ENCODE peak calls at places on chromosomes 5 and 9, in nine cellular contexts. T is heart left ventricle, D is prostate gland, K is esophagus squamous epithelium, G is neural progenitor cell, E is GM23338, M is right lobe of liver, V is uterus, J is IMR-90. Z is an unnamed sample. For H3K27me3, the result is how much of the 10 kb centered on the place peaks cover.

GRCh38 chr9:88835038-88835466 is 156.2 kb upstream of the S1PR3 start:
- DNase-seq in J (peak), G (no peak), M (no peak), E (no peak), K (no peak), T (no peak), V (no peak), D (no peak), Z (no peak)

GRCh38 chr5:445591-445990 is 2.6 kb downstream of the EXOC3 start:
- DNase-seq in D (no peak), J (no peak), G (no peak), M (no peak), K (no peak), E (no peak), T (no peak), V (no peak), Z (peak)

GRCh38 chr9:89528131-89528530 is 30.2 kb upstream of the SEMA4D start:
- DNase-seq in E (no peak), J (no peak), G (no peak), D (no peak), M (no peak), V (no peak), K (no peak), T (no peak), Z (no peak)

GRCh38 chr5:37086466-37087178 is 162.6 kb downstream of the CPLANE1 start:
- DNase-seq in T (no peak), M (peak), E (peak), D (peak), K (no peak), V (no peak), J (peak), G (no peak), Z (no peak)

GRCh38 chr9:83708515-83709158 is 879 bp upstream of the UBQLN1 start:
- DNase-seq in D (peak), T (peak), E (peak), V (peak), G (peak), K (peak), M (peak), J (peak), Z (peak)

GRCh38 chr5:149419532-149420485 is 40.7 kb upstream of the IL17B start:
- DNase-seq in V (peak), M (no peak), K (no peak), E (no peak), D (no peak), J (no peak), G (no peak), T (peak), Z (no peak)

GRCh38 chr5:143922718-143923117 is 110.8 kb downstream of the HMHB1 start:
- DNase-seq in G (no peak), V (no peak), D (no peak), J (peak), K (no peak), T (no peak), M (no peak), E (no peak), Z (no peak)

GRCh38 chr5:71697967-71698366 is 21.1 kb upstream of the CARTPT start:
- DNase-seq in E (peak), M (no peak), J (no peak), T (peak), D (no peak), K (no peak), V (no peak), G (peak), Z (no peak)

GRCh38 chr9:114047717-114048116 is 30.4 kb downstream of the AMBP start:
- DNase-seq in E (peak), V (no peak), J (no peak), M (no peak), T (no peak), K (no peak), G (peak), D (no peak), Z (peak)

GRCh38 chr9:98329281-98329680 is 73.8 kb upstream of the TBC1D2 start:
- DNase-seq in E (no peak), K (no peak), T (no peak), M (no peak), J (no peak), D (no peak), V (no peak), G (no peak), Z (no peak)

GRCh38 chr5:153209016-153209415 is 281.5 kb upstream of the GRIA1 start:
- DNase-seq in T (no peak), M (no peak), D (no peak), V (no peak), K (no peak), G (no peak), J (no peak), E (no peak), Z (no peak)

GRCh38 chr9:23288545-23288944 is 537.5 kb downstream of the ELAVL2 start:
- DNase-seq in M (no peak), J (no peak), V (no peak), E (no peak), D (no peak), K (no peak), G (no peak), T (no peak), Z (no peak)

GRCh38 chr9:88915916-88916315 is 75.4 kb upstream of the S1PR3 start:
- DNase-seq in D (no peak), M (no peak), J (no peak), E (no peak), V (no peak), T (no peak), G (no peak), K (no peak), Z (no peak)

GRCh38 chr5:62980884-62981283 is 402.3 kb downstream of the LRRC70 start:
- DNase-seq in E (no peak), K (no peak), M (no peak), D (no peak), T (no peak), G (no peak), J (no peak), V (no peak), Z (no peak)

GRCh38 chr9:129630967-129631672 is 5.2 kb downstream of the NTMT1 start:
- DNase-seq in E (no peak), M (no peak), G (no peak), V (no peak), J (peak), D (no peak), K (no peak), T (no peak), Z (no peak)

GRCh38 chr5:158326241-158326640 is 467.3 kb upstream of the CLINT1 start:
- DNase-seq in V (no peak), T (no peak), J (no peak), E (peak), K (no peak), M (no peak), G (peak), D (no peak), Z (no peak)

GRCh38 chr9:14782652-14783051 is 60.1 kb upstream of the CER1 start:
- DNase-seq in V (no peak), G (no peak), M (no peak), D (no peak), J (no peak), T (no peak), K (no peak), E (no peak), Z (no peak)

GRCh38 chr5:37840036-37840909 is at the start of gene GDNF:
- DNase-seq in T (no peak), K (no peak), E (peak), J (peak), V (peak), D (no peak), M (peak), G (peak), Z (peak)

GRCh38 chr5:74945561-74946165 is 79.5 kb upstream of the FAM169A start:
- DNase-seq in K (no peak), M (no peak), T (no peak), D (no peak), G (no peak), V (no peak), E (no peak), J (no peak), Z (no peak)

GRCh38 chr9:3954228-3954949 is 345.5 kb downstream of the GLIS3 start:
- DNase-seq in J (no peak), E (peak), M (no peak), T (no peak), G (peak), V (no peak), D (no peak), K (no peak), Z (no peak)

GRCh38 chr5:52868417-52868816 is 80.7 kb downstream of the ITGA1 start:
- DNase-seq in M (no peak), T (no peak), E (no peak), G (no peak), J (no peak), V (no peak), D (no peak), K (no peak), Z (no peak)

GRCh38 chr9:36716496-36716895 is 143.8 kb downstream of the MELK start:
- DNase-seq in K (no peak), T (no peak), G (no peak), D (no peak), M (no peak), E (no peak), V (no peak), J (peak), Z (no peak)

GRCh38 chr9:98375138-98375726 is 119.8 kb upstream of the TBC1D2 start:
- DNase-seq in V (no peak), K (no peak), G (no peak), E (no peak), M (no peak), J (peak), T (no peak), D (no peak), Z (no peak)

GRCh38 chr5:35029333-35029732 is 18.4 kb downstream of the AGXT2 start:
- DNase-seq in V (no peak), J (peak), T (no peak), G (no peak), D (no peak), K (no peak), E (no peak), M (no peak), Z (no peak)

GRCh38 chr5:151950681-151951080 is 26.0 kb upstream of the GLRA1 start:
- DNase-seq in J (no peak), K (no peak), D (no peak), M (no peak), E (no peak), T (no peak), V (no peak), G (no peak), Z (no peak)

GRCh38 chr5:65186646-65187227 is 295.0 kb downstream of the ADAMTS6 start:
- DNase-seq in J (no peak), M (no peak), G (no peak), E (no peak), V (no peak), D (no peak), T (no peak), K (no peak), Z (no peak)

GRCh38 chr5:5591567-5591966 is 169.1 kb downstream of the ICE1 start:
- DNase-seq in J (no peak), D (no peak), G (peak), V (no peak), T (no peak), E (no peak), K (no peak), M (no peak), Z (no peak)

GRCh38 chr5:9557696-9558095 is 11.8 kb upstream of the SEMA5A start:
- DNase-seq in V (no peak), M (no peak), E (no peak), D (no peak), T (no peak), J (peak), K (no peak), G (no peak), Z (no peak)

GRCh38 chr9:70589571-70590263 is 175.3 kb upstream of the KLF9 start:
- DNase-seq in K (no peak), D (no peak), E (no peak), J (peak), M (no peak), T (peak), V (peak), G (no peak), Z (no peak)

GRCh38 chr5:95794070-95794516 is 28.4 kb downstream of the GLRX start:
- DNase-seq in K (no peak), M (no peak), E (no peak), G (no peak), D (no peak), V (no peak), J (peak), T (no peak), Z (no peak)

GRCh38 chr5:100424787-100425186 is 110.4 kb upstream of the FAM174A start:
- DNase-seq in K (no peak), E (peak), M (no peak), J (no peak), V (no peak), G (no peak), T (no peak), D (no peak), Z (no peak)

GRCh38 chr9:35653611-35654010 is 2.9 kb upstream of the SIT1 start:
- DNase-seq in T (no peak), V (peak), D (no peak), E (no peak), G (no peak), J (no peak), K (no peak), M (no peak), Z (no peak)

GRCh38 chr9:98869866-98870265 is 62.4 kb downstream of the GALNT12 start:
- DNase-seq in D (no peak), V (no peak), J (no peak), G (no peak), T (no peak), E (no peak), K (no peak), M (no peak), Z (no peak)

GRCh38 chr9:126057036-126057435 is 269.6 kb upstream of the MVB12B start:
- DNase-seq in V (no peak), M (no peak), G (no peak), K (no peak), E (no peak), D (no peak), J (no peak), T (no peak), Z (no peak)

GRCh38 chr5:142446131-142446959 is 121.5 kb upstream of the SPRY4 start:
- DNase-seq in T (no peak), V (no peak), J (peak), K (no peak), M (no peak), E (no peak), D (no peak), G (no peak), Z (no peak)

GRCh38 chr9:137501457-137501856 is 42.3 kb upstream of the NSMF start:
- DNase-seq in D (no peak), E (no peak), G (no peak), V (no peak), K (no peak), M (no peak), T (no peak), J (no peak), Z (no peak)

GRCh38 chr9:137499858-137500661 is 40.9 kb upstream of the NSMF start:
- DNase-seq in K (no peak), J (no peak), M (no peak), T (no peak), V (no peak), E (no peak), D (no peak), G (no peak), Z (no peak)

GRCh38 chr9:137504432-137504777 is 45.3 kb upstream of the NSMF start:
- DNase-seq in K (no peak), T (no peak), J (no peak), E (no peak), D (no peak), G (no peak), M (no peak), V (no peak), Z (no peak)

GRCh38 chr9:137500666-137501397 is 41.7 kb upstream of the NSMF start:
- DNase-seq in T (no peak), J (no peak), V (no peak), K (no peak), E (no peak), G (no peak), M (no peak), D (no peak), Z (no peak)

DNA sequence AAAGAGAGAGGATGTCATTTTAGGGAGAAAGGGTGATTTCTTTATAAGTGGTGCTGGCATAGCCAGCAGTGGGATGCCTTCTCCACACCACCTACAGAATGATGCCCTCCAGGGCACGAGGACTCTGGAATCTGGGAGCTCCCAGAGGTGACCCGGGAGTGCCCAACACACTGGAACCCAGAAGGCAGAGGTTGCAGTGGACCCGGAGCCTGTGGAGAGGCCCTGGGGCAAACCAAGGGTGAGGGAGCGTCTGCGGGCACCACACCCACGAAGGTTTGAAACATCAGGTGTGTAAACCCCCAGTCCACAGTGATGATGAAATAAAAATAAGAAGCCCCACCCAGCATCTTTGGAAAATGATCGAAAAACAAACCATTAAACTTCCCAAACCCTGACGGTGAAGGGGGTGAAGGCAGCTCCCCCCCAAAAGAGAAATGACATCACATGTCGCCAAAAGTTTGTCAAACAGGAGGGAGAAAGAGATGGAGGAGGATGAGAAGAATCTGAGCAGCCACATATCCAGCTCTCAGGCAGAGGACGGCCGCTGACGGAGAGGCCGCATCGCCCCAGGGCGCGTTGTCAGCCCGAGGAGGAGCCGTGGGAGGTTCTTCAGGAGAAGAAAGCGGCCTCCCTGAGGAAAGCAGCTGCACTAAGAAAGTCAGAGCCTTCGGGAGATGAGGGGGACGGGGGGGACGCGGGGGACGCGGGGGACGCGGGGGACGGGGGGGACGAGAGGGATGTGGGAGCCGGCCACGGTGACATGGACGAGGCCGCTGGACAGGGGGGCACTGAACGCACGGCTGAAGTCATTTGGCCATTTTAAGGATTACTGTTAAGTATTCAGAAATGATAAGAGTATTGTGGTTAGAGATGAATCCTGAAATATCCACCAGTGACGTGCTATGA is 43.1 kb upstream of the NSMF start:
- DNase-seq in E (no peak), T (no peak), J (no peak), K (no peak), M (no peak), D (no peak), V (no peak), G (peak), Z (no peak)
- TF ChIP-seq CTCF in E (no peak), T (no peak), J (no peak), K (no peak), M (no peak), D (no peak), V (no peak), G (no peak), Z (no peak)

GRCh38 chr9:21265421-21266189 is 25.8 kb upstream of the IFNA14 start:
- DNase-seq in K (no peak), J (no peak), E (peak), G (no peak), T (no peak), V (no peak), D (peak), M (no peak), Z (no peak)
- H3K27me3 ChIP-seq in K (under half), J (under half), E (half or more), G (half or more), T (under half), V (under half), D (under half), M (under half), Z (under half)

DNA sequence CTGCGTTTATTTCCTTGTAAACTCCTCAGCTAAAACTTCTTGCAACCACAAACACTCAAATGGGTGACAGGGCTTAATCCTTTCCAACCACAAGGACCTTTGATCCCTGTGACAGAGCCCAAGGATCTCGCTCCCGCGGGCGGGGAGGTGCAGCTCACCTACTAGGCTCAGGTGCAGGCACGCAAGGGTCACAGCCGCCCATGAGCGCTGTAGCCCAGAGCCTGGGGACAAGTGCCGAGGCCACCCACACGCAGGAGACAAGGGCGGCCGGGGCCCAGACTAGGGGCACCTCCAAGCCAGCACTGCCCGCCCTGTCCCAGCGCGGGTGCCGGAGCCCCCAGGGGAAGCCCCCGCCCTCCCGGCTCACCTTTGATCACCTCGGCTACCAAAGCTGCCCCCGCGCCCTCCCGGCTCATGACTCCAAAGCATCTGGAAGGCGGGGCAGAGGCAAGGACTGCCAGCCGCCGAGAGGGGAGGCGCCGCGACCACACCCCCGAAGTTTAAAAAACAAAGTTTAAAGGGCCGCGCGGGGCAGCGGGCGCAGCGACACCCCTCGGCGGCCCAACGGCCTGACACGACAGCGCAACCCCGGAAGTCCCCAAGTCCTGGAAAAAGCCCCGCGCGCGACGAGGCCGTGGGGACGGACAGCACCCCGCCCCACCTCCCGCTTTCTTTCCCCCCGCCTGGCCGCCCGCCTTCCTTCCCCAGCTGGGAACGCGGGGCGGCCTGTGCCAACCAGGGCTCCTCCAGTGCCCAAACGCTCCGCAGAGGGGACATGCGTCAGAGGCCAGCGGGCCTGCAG is 53.0 kb downstream of the CDC14B start:
- DNase-seq in D (peak), T (peak), J (no peak), K (peak), V (peak), G (peak), E (peak), M (peak), Z (peak)
- TF ChIP-seq CTCF in D (no peak), T (peak), J (peak), K (peak), V (peak), G (peak), E (peak), M (peak), Z (peak)

GRCh38 chr5:135697251-135697958 is 118.6 kb upstream of the CXCL14 start:
- DNase-seq in D (no peak), K (no peak), J (no peak), V (no peak), E (no peak), G (no peak), M (no peak), T (no peak), Z (no peak)
- H3K27me3 ChIP-seq in D (under half), K (under half), J (under half), V (under half), E (under half), G (under half), M (under half), T (under half), Z (under half)

DNA sequence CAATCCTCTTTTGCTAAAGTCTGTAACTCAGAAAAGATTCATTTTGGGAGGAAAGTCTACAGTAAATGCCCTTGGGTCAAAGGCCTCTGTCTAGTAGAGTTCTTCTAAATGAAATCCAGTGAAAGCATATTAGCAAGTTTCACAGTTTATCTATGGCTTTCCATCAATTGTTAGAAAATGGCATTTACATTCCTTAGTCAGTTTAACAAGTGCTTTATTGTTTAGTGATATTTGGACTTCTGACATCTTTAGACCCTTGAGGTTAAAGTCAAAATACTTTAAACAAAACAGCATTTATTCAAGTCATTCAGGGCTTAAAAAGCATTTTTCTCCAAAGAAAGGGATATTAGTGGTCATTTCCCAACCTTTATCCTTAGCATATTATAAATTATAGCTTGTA is 137.1 kb upstream of the TARS1 start:
- DNase-seq in M (no peak), G (no peak), D (no peak), V (no peak), J (no peak), T (no peak), K (no peak), E (no peak), Z (no peak)
- TF ChIP-seq CTCF in M (no peak), G (no peak), D (no peak), V (no peak), J (no peak), T (no peak), K (no peak), E (no peak), Z (no peak)

Z was measured in WERI-Rb-1.